ENCODE peak calls at places on chromosomes 6 and 20, in six cellular contexts. X, C, N, H, B and P are unnamed samples.

GRCh38 chr6:70110128-70111022 is 192.5 kb downstream of the COL9A1 start:
- DNase-seq in X (no peak), C (peak), N (no peak), H (peak), B (peak), P (no peak)

GRCh38 chr20:40293740-40294139 is 395.3 kb downstream of the MAFB start:
- DNase-seq in X (peak), C (no peak), N (no peak), H (peak), B (no peak), P (no peak)

GRCh38 chr6:55450007-55450406 is 122.7 kb downstream of the GFRAL start:
- DNase-seq in X (no peak), C (peak), N (no peak), H (peak), B (no peak), P (no peak)

GRCh38 chr20:32034581-32035397 is 17.3 kb upstream of the HCK start:
- DNase-seq in X (no peak), C (peak), N (no peak), H (peak), B (no peak), P (no peak)

GRCh38 chr20:21322921-21323321 is 19.8 kb downstream of the XRN2 start:
- DNase-seq in X (no peak), C (peak), N (no peak), H (no peak), B (no peak), P (no peak)

GRCh38 chr20:17965042-17965697 is 3.4 kb downstream of the SNX5 start:
- DNase-seq in X (no peak), C (no peak), N (no peak), H (no peak), B (no peak), P (no peak)

GRCh38 chr6:52663120-52663934 is 7.6 kb upstream of the TMEM14A start:
- DNase-seq in X (no peak), C (peak), N (peak), H (peak), B (peak), P (no peak)

GRCh38 chr6:33088931-33089640 is 13.3 kb downstream of the HLA-DPB1 start:
- DNase-seq in X (peak), C (no peak), N (no peak), H (no peak), B (no peak), P (no peak)

GRCh38 chr20:54044156-54044555 is 26.2 kb downstream of the BCAS1 start:
- DNase-seq in X (no peak), C (peak), N (no peak), H (peak), B (peak), P (no peak)

GRCh38 chr6:168526841-168527281 is 85.9 kb downstream of the SMOC2 start:
- DNase-seq in X (no peak), C (peak), N (no peak), H (no peak), B (no peak), P (no peak)

GRCh38 chr6:74574794-74575193 is 631.1 kb downstream of the COL12A1 start:
- DNase-seq in X (no peak), C (peak), N (no peak), H (peak), B (peak), P (no peak)

GRCh38 chr6:135072753-135073152 is 18.1 kb upstream of the HBS1L start:
- DNase-seq in X (no peak), C (no peak), N (no peak), H (no peak), B (no peak), P (no peak)

GRCh38 chr6:149138093-149138492 is 179.4 kb upstream of the TAB2 start:
- DNase-seq in X (no peak), C (no peak), N (no peak), H (no peak), B (no peak), P (no peak)

GRCh38 chr6:71419954-71420692 is 131.5 kb downstream of the OGFRL1 start:
- DNase-seq in X (no peak), C (peak), N (no peak), H (peak), B (peak), P (peak)

GRCh38 chr6:47278545-47278944 is 31.2 kb downstream of the TNFRSF21 start:
- DNase-seq in X (no peak), C (peak), N (no peak), H (peak), B (peak), P (no peak)

GRCh38 chr20:46872315-46873211 is 22.1 kb upstream of the EYA2 start:
- DNase-seq in X (no peak), C (peak), N (no peak), H (peak), B (no peak), P (no peak)

GRCh38 chr6:18742406-18742805 is 355.3 kb downstream of the RNF144B start:
- DNase-seq in X (no peak), C (peak), N (no peak), H (peak), B (peak), P (no peak)

GRCh38 chr6:88483424-88483823 is 317.3 kb upstream of the CNR1 start:
- DNase-seq in X (no peak), C (no peak), N (no peak), H (no peak), B (no peak), P (no peak)

DNA sequence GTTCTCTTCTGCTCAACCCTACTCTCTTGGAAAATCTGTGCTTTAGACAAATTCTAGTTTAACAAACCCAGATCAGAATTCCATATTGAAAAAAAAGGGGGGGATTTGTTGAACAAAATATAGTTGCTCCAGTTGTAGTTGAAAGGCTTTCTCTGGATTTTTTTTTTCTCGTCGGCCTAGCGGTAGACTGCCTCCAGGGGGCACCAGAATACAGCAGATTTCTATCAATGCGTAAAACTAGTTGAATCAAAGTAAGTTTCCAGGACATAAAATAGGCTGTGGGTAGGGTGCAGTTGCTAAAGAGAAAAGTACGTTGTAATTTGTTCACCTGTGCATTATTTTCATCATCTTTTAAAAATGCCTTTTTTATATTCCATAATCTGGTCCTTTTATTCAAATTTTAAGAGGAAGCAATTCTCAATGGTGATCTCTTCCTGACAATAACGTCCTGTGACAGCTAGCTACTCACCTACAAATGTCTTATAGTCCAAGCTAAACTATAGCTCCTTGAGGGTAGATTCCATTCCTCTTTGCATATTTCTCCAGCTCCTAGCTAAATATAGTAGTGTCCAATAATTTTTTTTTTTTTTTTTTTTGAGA is 105.4 kb downstream of the PERP start:
- DNase-seq in X (no peak), C (peak), N (peak), H (peak), B (peak), P (no peak)
- TF ChIP-seq CTCF in X (peak), C (peak), N (peak), H (peak), B (peak), P (peak)

DNA sequence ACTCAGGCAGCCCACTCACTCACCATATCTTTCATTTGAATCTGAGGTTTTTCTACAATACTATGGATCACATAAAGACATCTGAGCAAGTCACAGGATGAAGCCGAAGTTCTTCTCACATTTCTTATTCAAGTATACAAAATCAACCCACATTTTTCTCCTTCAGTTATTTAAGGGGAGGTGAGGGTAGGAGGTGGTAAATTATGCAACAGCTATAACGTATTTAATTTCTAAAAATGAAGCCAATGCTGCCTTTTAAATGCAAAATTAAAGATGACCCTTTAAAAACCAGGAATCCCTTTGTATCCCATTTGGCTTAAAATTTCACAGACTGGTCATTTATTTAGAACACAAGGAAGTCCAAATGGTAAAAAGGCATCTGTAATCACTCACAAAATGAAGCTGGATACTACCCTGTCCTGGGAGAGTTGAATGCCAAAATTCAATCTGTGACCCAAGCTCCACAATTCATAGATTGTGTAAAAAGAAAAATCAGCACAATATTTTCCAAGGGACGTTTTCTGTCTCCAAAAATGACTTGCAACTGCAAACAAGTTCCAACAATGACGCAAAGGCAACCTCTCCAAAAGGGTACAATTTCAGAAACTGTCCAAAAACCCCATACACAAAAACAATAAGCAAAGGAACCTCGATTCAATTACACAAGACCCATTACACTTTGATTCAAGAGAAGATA is 48.8 kb downstream of the EPB41L2 start:
- DNase-seq in X (no peak), C (peak), N (no peak), H (no peak), B (no peak), P (no peak)
- TF ChIP-seq CTCF in X (no peak), C (no peak), N (no peak), H (no peak), B (no peak), P (no peak)

DNA sequence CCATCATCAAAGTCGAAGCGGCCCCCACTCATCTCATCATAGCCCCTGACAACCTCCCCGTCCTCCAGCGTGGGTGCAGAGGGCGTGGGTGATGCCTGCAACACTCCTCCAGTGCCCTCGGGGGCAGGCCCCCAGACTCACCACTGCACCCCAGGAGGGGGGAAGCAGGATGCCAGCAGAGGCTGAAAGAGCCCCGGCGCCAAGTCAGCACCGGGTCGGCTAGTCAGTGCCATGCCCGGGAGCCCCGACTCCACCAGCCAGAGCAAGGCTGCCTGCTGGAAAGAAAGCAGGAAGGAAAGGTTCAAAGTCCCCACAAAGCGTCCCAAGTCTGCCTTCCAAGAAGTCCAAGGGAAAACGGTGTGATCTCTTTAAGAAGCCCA is 324 bp downstream of the JPH2 start:
- DNase-seq in X (peak), C (no peak), N (no peak), H (no peak), B (no peak), P (no peak)
- TF ChIP-seq CTCF in X (no peak), C (no peak), N (no peak), H (no peak), B (no peak), P (no peak)

GRCh38 chr20:33663161-33664084 is 1.3 kb downstream of the C20orf144 start:
- DNase-seq in X (no peak), C (peak), N (peak), H (peak), B (peak), P (peak)
- TF ChIP-seq CTCF in X (peak), C (no peak), N (no peak), H (no peak), B (no peak), P (no peak)

GRCh38 chr6:165060636-165061190 is 248.7 kb downstream of the C6orf118 start:
- DNase-seq in X (no peak), C (peak), N (no peak), H (peak), B (peak), P (no peak)

GRCh38 chr6:165056292-165056691 is 253.1 kb downstream of the C6orf118 start:
- DNase-seq in X (no peak), C (no peak), N (no peak), H (no peak), B (no peak), P (no peak)

GRCh38 chr6:165052561-165053500 is 256.6 kb downstream of the C6orf118 start:
- DNase-seq in X (no peak), C (no peak), N (no peak), H (no peak), B (no peak), P (no peak)

GRCh38 chr6:165059032-165059431 is 250.4 kb downstream of the C6orf118 start:
- DNase-seq in X (no peak), C (peak), N (no peak), H (peak), B (no peak), P (no peak)

DNA sequence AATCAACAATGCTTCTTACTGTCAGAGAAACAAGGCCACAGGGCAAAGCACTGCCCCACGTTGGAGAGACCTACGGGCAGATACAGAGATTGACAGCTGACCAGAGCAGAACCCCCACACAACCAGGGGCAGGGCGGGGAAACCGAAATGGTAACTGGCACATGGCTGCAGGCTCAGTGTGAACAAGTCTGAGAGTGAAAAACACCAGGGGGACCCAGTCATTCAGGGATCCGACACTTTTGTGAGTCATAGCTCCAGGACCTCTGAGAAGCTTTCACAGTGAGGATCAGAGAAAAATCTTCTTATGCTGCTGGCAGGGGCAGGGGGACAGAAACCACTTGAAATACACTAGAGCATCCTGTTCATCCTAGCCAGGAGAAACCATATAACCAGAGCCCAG is 254.2 kb downstream of the C6orf118 start:
- DNase-seq in X (no peak), C (no peak), N (no peak), H (peak), B (peak), P (no peak)
- TF ChIP-seq CTCF in X (no peak), C (no peak), N (no peak), H (peak), B (no peak), P (no peak)

GRCh38 chr20:36728986-36729385 is 16.9 kb downstream of the NDRG3 start:
- DNase-seq in X (no peak), C (peak), N (no peak), H (no peak), B (peak), P (no peak)
- TF ChIP-seq CTCF in X (no peak), C (no peak), N (no peak), H (no peak), B (peak), P (no peak)

DNA sequence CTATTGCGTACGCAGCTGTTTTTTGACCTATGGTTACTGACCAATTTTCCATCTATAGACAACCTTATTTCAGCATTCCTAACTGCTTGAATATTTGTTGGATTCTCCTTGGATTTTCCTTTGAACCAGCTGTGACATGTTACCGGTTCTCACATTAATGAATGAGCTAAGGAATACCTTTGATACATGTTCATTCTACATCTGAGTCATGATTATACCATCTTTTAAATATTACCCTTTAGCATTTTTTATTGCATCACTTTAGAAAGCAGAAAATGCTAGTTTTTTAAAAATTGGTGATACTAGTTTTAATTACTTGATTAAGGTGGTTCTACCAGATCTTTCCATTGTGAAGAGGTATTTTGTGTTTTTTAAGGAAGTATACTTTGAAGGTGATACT is 1.9 kb upstream of the IGF2R start:
- DNase-seq in X (no peak), C (no peak), N (no peak), H (peak), B (no peak), P (no peak)
- TF ChIP-seq CTCF in X (no peak), C (no peak), N (no peak), H (no peak), B (no peak), P (no peak)

GRCh38 chr20:62089393-62089792 is 23.7 kb upstream of the TAF4 start:
- DNase-seq in X (no peak), C (no peak), N (no peak), H (no peak), B (no peak), P (no peak)
- TF ChIP-seq CTCF in X (no peak), C (no peak), N (no peak), H (no peak), B (no peak), P (no peak)

GRCh38 chr6:155227076-155227475 is 36.7 kb upstream of the CLDN20 start:
- DNase-seq in X (no peak), C (no peak), N (no peak), H (no peak), B (peak), P (no peak)

GRCh38 chr6:155224031-155224451 is 39.8 kb upstream of the CLDN20 start:
- DNase-seq in X (no peak), C (peak), N (no peak), H (peak), B (peak), P (no peak)

GRCh38 chr6:155234167-155234566 is 29.6 kb upstream of the CLDN20 start:
- DNase-seq in X (no peak), C (no peak), N (no peak), H (no peak), B (no peak), P (no peak)

GRCh38 chr6:155224618-155225017 is 39.2 kb upstream of the CLDN20 start:
- DNase-seq in X (no peak), C (no peak), N (no peak), H (peak), B (no peak), P (no peak)

DNA sequence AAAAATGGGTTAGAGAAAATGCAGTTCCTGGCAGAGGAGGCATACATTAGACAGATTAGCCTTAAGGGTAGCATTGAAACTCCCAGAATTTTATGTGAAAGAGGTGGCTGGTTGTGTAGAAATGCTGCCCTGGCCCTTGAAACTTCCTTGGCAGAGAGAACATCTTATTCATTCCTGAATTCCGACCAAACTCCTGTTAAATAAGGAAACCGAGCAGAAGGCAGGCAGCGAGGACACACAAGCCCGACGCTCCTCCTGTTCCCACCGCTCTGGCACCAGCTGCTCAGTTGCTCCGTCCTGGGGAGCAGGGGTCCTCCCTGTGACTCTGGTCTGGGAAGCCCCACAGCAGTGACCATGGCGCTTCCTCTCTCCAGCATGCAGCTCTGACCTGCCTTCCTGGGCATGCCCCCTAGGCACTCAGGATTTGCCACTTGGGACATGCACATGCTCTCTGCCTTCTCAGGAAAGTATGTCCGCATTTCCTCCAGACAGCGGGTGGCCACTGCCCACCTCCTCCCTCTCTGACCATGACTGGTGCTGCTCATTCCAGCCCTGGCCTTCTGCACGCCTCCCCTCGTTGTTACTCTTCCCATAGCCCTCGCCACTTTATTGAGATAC is 35.2 kb upstream of the CLDN20 start:
- DNase-seq in X (no peak), C (peak), N (no peak), H (peak), B (peak), P (no peak)
- TF ChIP-seq CTCF in X (no peak), C (no peak), N (no peak), H (no peak), B (no peak), P (no peak)

DNA sequence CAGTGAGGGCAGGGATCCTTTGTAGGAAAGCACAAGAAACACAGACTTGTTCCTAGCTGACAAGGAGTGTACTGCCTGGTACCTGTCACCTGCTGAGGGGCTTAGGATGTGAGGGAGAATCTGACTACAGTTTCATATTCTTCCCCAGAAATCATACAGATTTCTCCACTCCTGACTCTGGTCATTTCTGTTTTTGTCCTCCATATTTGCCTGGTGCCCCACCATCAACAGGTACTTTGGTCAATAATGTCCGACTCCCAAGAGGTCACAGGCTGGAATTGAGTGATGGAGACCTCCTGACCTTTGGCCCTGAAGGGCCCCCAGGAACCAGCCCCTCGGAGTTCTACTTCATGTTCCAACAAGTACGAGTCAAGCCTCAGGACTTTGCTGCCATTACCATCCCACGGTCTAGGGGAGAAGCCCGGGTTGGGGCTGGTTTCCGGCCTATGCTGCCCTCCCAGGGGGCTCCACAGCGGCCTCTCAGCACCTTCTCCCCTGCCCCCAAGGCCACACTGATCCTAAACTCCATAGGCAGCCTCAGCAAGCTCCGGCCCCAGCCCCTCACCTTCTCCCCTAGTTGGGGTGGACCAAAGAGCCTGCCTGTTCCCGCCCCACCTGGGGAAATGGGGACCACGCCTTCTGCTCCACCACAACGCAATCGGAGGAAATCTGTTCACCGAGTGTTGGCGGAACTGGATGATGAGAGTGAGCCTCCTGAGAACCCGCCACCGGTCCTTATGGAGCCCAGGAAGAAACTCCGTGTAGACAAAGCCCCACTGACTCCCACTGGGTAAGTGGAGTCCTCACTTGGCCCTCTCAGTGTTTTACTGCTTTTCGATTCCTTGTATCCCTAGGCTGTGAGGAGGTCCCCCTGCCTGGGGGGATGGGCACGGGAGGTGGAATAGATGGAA is 3.1 kb downstream of the TCF19 start:
- DNase-seq in X (no peak), C (no peak), N (no peak), H (no peak), B (no peak), P (no peak)
- TF ChIP-seq CTCF in X (no peak), C (no peak), N (no peak), H (no peak), B (no peak), P (no peak)